ENCODE peak calls at places on chromosomes 13 and 19, in nine cellular contexts. H is GM06990; Z is tibial artery; T is pancreas; S is CD4-positive, alpha-beta memory T cell; D is transverse colon; K is CD4-positive, CD25-positive, alpha-beta regulatory T cell; P is Peyer's patch; R is neuronal stem cell. Y is an unnamed sample. For H3K36me3, the result is how much of the 10 kb centered on the place peaks cover.

GRCh38 chr13:110989331-110989730 is 74.5 kb upstream of the ANKRD10 start:
- DNase-seq in H (no peak), Z (no peak), T (no peak), S (no peak), D (no peak), K (no peak), P (no peak), R (no peak), Y (no peak)

GRCh38 chr19:36894849-36895383 is 21.2 kb downstream of the ZNF829 start:
- DNase-seq in H (no peak), Z (no peak), T (no peak), S (no peak), D (no peak), K (no peak), P (no peak), R (no peak), Y (no peak)

GRCh38 chr13:35210234-35210633 is 266.3 kb downstream of the MAB21L1 start:
- DNase-seq in H (no peak), Z (no peak), T (no peak), S (no peak), D (no peak), K (no peak), P (no peak), R (no peak), Y (no peak)

GRCh38 chr13:50676602-50677001 is 166.9 kb downstream of the DLEU7 start:
- DNase-seq in H (no peak), Z (no peak), T (no peak), S (no peak), D (no peak), K (no peak), P (no peak), R (no peak), Y (no peak)

GRCh38 chr19:58543826-58544590 is at the start of gene TRIM28:
- DNase-seq in H (peak), Z (peak), T (peak), S (peak), D (peak), K (peak), P (peak), R (peak), Y (peak)

GRCh38 chr13:85500716-85501256 is 298.4 kb downstream of the SLITRK6 start:
- DNase-seq in H (no peak), Z (no peak), T (no peak), S (no peak), D (no peak), K (no peak), P (no peak), R (no peak), Y (peak)

GRCh38 chr13:73991384-73991783 is 142.8 kb downstream of the KLF12 start:
- DNase-seq in H (no peak), Z (no peak), T (no peak), S (no peak), D (no peak), K (no peak), P (no peak), R (no peak), Y (no peak)

GRCh38 chr19:808176-808741 is 11.0 kb downstream of the PTBP1 start:
- DNase-seq in H (no peak), Z (no peak), T (no peak), S (no peak), D (no peak), K (no peak), P (no peak), R (no peak), Y (no peak)

GRCh38 chr19:42658148-42658547 is 63.4 kb upstream of the CEACAM8 start:
- DNase-seq in H (no peak), Z (no peak), T (no peak), S (no peak), D (no peak), K (no peak), P (no peak), R (no peak), Y (no peak)

GRCh38 chr13:42992585-42993122 is 613 bp upstream of the EPSTI1 start:
- DNase-seq in H (peak), Z (no peak), T (no peak), S (no peak), D (no peak), K (no peak), P (no peak), R (no peak), Y (no peak)

GRCh38 chr13:75470676-75471075 is 11.3 kb downstream of the TBC1D4 start:
- DNase-seq in H (no peak), Z (no peak), T (no peak), S (no peak), D (no peak), K (no peak), P (no peak), R (no peak), Y (no peak)

GRCh38 chr13:110108348-110109139 is 198.4 kb downstream of the COL4A1 start:
- DNase-seq in H (no peak), Z (peak), T (peak), S (no peak), D (peak), K (no peak), P (no peak), R (peak), Y (no peak)

GRCh38 chr13:110713981-110714797 is 689 bp downstream of the ING1 start:
- DNase-seq in H (peak), Z (peak), T (peak), S (peak), D (peak), K (peak), P (peak), R (peak), Y (peak)

GRCh38 chr13:59538512-59538911 is 625.2 kb downstream of the DIAPH3 start:
- DNase-seq in H (no peak), Z (no peak), T (no peak), S (no peak), D (no peak), K (no peak), P (no peak), R (no peak), Y (no peak)

GRCh38 chr19:7177926-7178325 is 108.4 kb downstream of the ZNF557 start:
- DNase-seq in H (no peak), Z (no peak), T (no peak), S (no peak), D (no peak), K (no peak), P (no peak), R (no peak), Y (no peak)

GRCh38 chr13:19836472-19836871 is 27.0 kb downstream of the ZMYM5 start:
- DNase-seq in H (no peak), Z (no peak), T (no peak), S (no peak), D (no peak), K (no peak), P (no peak), R (no peak), Y (no peak)

GRCh38 chr19:20278342-20278741 is 111.3 kb downstream of the ZNF486 start:
- DNase-seq in H (no peak), Z (no peak), T (no peak), S (no peak), D (peak), K (no peak), P (peak), R (no peak), Y (no peak)

GRCh38 chr13:45615501-45616101 is at the start of gene ERICH6B:
- DNase-seq in H (peak), Z (no peak), T (no peak), S (no peak), D (no peak), K (no peak), P (no peak), R (peak), Y (peak)

GRCh38 chr19:6687117-6687516 is 17.2 kb upstream of the TNFSF14 start:
- DNase-seq in H (no peak), Z (no peak), T (no peak), S (no peak), D (no peak), K (no peak), P (no peak), R (no peak), Y (no peak)

GRCh38 chr13:72508392-72508791 is 219.0 kb downstream of the MZT1 start:
- DNase-seq in H (no peak), Z (no peak), T (no peak), S (no peak), D (no peak), K (no peak), P (no peak), R (no peak), Y (no peak)

GRCh38 chr19:1251233-1251502 is 2.8 kb downstream of the MIDN start:
- DNase-seq in H (no peak), Z (no peak), T (peak), S (no peak), D (peak), K (no peak), P (no peak), R (no peak), Y (peak)

GRCh38 chr13:78241278-78241919 is 322.8 kb upstream of the EDNRB start:
- DNase-seq in H (peak), Z (no peak), T (no peak), S (no peak), D (peak), K (no peak), P (no peak), R (peak), Y (peak)

GRCh38 chr19:50252887-50253268 is 49.5 kb downstream of the MYH14 start:
- DNase-seq in H (no peak), Z (no peak), T (no peak), S (no peak), D (no peak), K (no peak), P (no peak), R (no peak), Y (no peak)

GRCh38 chr19:32566246-32566830 is 14.7 kb upstream of the PDCD5 start:
- DNase-seq in H (no peak), Z (no peak), T (no peak), S (no peak), D (no peak), K (no peak), P (no peak), R (no peak), Y (no peak)

GRCh38 chr13:40666058-40666904 is at the start of gene FOXO1:
- DNase-seq in H (peak), Z (peak), T (peak), S (peak), D (peak), K (peak), P (peak), R (peak), Y (peak)

GRCh38 chr13:114096811-114097503 is 35.5 kb downstream of the RASA3 start:
- DNase-seq in H (no peak), Z (peak), T (no peak), S (no peak), D (no peak), K (no peak), P (no peak), R (no peak), Y (no peak)

GRCh38 chr19:12749938-12750521 is 1.6 kb upstream of the BEST2 start:
- DNase-seq in H (no peak), Z (no peak), T (no peak), S (no peak), D (peak), K (no peak), P (no peak), R (no peak), Y (no peak)

GRCh38 chr13:110915057-110915873 is at the start of gene ANKRD10:
- DNase-seq in H (peak), Z (peak), T (peak), S (peak), D (peak), K (peak), P (peak), R (peak), Y (peak)

GRCh38 chr19:50322931-50323781 is 6.0 kb downstream of the KCNC3 start:
- DNase-seq in H (no peak), Z (no peak), T (peak), S (no peak), D (no peak), K (no peak), P (no peak), R (no peak), Y (no peak)

GRCh38 chr19:48102870-48103751 is 7.5 kb downstream of the PLA2G4C start:
- DNase-seq in H (no peak), Z (no peak), T (no peak), S (peak), D (peak), K (no peak), P (no peak), R (peak), Y (no peak)

GRCh38 chr19:4352701-4353121 is 9.3 kb downstream of the MPND start:
- DNase-seq in H (no peak), Z (peak), T (no peak), S (peak), D (no peak), K (peak), P (no peak), R (peak), Y (peak)

GRCh38 chr19:33389574-33390119 is 16.1 kb downstream of the CEBPG start:
- DNase-seq in H (no peak), Z (no peak), T (no peak), S (no peak), D (no peak), K (no peak), P (no peak), R (no peak), Y (no peak)

GRCh38 chr19:615619-616018 is 17.7 kb downstream of the POLRMT start:
- DNase-seq in H (no peak), Z (no peak), T (no peak), S (no peak), D (no peak), K (no peak), P (no peak), R (no peak), Y (no peak)

DNA sequence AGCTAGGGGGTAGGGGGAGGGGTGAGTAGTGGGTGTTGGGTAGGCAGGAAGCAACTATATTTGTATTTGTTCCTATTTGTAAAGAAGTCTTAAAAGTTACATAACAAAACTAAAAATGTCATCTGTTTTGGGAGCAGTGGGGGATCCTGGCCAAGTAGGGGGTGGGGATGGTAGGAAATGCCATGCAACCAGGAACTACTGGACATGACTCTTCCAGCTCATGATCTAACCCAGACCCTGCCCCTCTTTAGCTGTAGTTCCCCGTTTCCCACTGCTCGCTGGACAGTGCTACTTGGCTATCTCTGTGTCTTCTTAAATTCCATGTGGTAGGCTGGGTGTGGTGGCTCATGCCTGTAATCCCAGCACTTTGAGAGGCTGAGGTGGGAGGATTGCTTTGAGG is 3.2 kb downstream of the GTF3A start:
- DNase-seq in H (no peak), Z (no peak), T (no peak), S (no peak), D (no peak), K (no peak), P (no peak), R (no peak), Y (no peak)
- H3K36me3 ChIP-seq in H (under half), Z (under half), T (under half), S (under half), D (under half), K (half or more), P (under half), R (half or more), Y (half or more)

GRCh38 chr19:16075430-16076153 is 703 bp upstream of the TPM4 start:
- DNase-seq in H (no peak), Z (peak), T (no peak), S (no peak), D (peak), K (no peak), P (peak), R (no peak), Y (no peak)

GRCh38 chr19:16076154-16076957 is at the start of gene TPM4:
- DNase-seq in H (peak), Z (peak), T (peak), S (peak), D (peak), K (peak), P (peak), R (peak), Y (peak)

GRCh38 chr19:16073988-16074387 is 2.3 kb upstream of the TPM4 start:
- DNase-seq in H (no peak), Z (peak), T (no peak), S (peak), D (no peak), K (no peak), P (no peak), R (no peak), Y (no peak)

GRCh38 chr19:16073481-16073880 is 2.8 kb upstream of the TPM4 start:
- DNase-seq in H (no peak), Z (peak), T (no peak), S (no peak), D (peak), K (no peak), P (no peak), R (no peak), Y (no peak)

GRCh38 chr19:16074488-16075365 is 1.6 kb upstream of the TPM4 start:
- DNase-seq in H (no peak), Z (peak), T (no peak), S (no peak), D (peak), K (no peak), P (no peak), R (no peak), Y (no peak)
- H3K4me3 ChIP-seq in H (no peak), Z (no peak), T (no peak), S (no peak), D (no peak), K (no peak), P (no peak), R (no peak), Y (no peak)

GRCh38 chr19:8311461-8312260 is 3.5 kb upstream of the CD320 start:
- DNase-seq in H (no peak), Z (peak), T (peak), S (no peak), D (peak), K (no peak), P (no peak), R (no peak), Y (no peak)
- H3K36me3 ChIP-seq in H (under half), Z (half or more), T (under half), S (under half), D (under half), K (under half), P (half or more), R (half or more), Y (half or more)

GRCh38 chr13:91470084-91470621 is 71.7 kb downstream of the GPC5 start:
- DNase-seq in H (no peak), Z (no peak), T (no peak), S (no peak), D (no peak), K (no peak), P (no peak), R (no peak), Y (no peak)

GRCh38 chr13:91468301-91468700 is 69.9 kb downstream of the GPC5 start:
- DNase-seq in H (no peak), Z (no peak), T (no peak), S (no peak), D (no peak), K (no peak), P (no peak), R (no peak), Y (no peak)

GRCh38 chr13:91467236-91467635 is 68.8 kb downstream of the GPC5 start:
- DNase-seq in H (no peak), Z (no peak), T (no peak), S (no peak), D (no peak), K (no peak), P (no peak), R (no peak), Y (no peak)

GRCh38 chr13:91459485-91459884 is 61.1 kb downstream of the GPC5 start:
- DNase-seq in H (no peak), Z (no peak), T (no peak), S (no peak), D (no peak), K (no peak), P (no peak), R (no peak), Y (no peak)

DNA sequence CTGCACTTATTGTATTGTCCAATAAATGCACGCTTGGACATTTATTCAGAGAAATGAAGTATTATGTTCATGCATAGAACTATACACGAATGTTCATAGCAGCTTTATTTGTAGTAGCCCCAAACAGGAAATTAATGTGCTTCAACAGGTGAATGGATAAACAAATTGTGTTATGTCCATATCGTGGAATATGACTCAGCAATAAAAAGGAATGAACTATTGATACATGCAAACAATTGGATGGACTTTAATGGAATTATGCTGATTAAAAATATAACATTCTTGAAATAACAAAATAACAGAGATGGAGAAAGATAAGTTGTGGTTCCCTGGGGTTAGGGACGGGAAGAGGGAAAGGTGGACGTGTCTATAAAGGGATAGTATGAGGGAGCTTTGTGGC is 65.9 kb downstream of the GPC5 start:
- DNase-seq in H (no peak), Z (no peak), T (no peak), S (no peak), D (no peak), K (no peak), P (no peak), R (no peak), Y (no peak)
- H3K4me3 ChIP-seq in H (no peak), Z (no peak), T (no peak), S (no peak), D (no peak), K (no peak), P (no peak), R (no peak), Y (no peak)

DNA sequence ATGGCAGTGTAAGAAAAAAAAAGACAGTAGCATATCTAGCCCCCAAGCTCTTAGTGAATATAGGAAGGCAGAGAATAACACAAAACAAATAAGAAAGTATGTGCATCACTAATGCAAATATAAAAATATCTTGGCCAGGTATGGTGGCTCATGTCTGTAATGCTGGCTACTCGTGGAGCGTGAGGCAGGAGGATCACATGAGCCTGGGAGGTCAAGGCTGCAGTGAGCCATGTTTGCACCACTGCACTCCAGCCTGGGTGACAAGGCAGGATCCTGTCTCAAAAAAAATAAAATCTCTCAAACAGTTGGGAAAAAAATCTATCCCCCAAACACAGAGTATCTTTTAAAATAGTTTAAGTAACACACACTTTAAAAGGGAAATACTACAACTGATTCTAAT is 17.4 kb downstream of the SPART start:
- DNase-seq in H (no peak), Z (no peak), T (no peak), S (no peak), D (no peak), K (no peak), P (no peak), R (no peak), Y (no peak)
- H3K36me3 ChIP-seq in H (under half), Z (half or more), T (under half), S (under half), D (under half), K (under half), P (under half), R (half or more), Y (half or more)

GRCh38 chr13:33875658-33876401 is 57.9 kb downstream of the RFC3 start:
- DNase-seq in H (no peak), Z (no peak), T (no peak), S (no peak), D (no peak), K (no peak), P (no peak), R (no peak), Y (no peak)
- H3K4me3 ChIP-seq in H (no peak), Z (no peak), T (no peak), S (no peak), D (no peak), K (no peak), P (no peak), R (no peak), Y (no peak)

GRCh38 chr13:25249001-25249543 is 38.2 kb downstream of the MTMR6 start:
- DNase-seq in H (no peak), Z (no peak), T (no peak), S (no peak), D (no peak), K (no peak), P (no peak), R (no peak), Y (peak)

GRCh38 chr13:25253702-25254101 is 33.6 kb downstream of the MTMR6 start:
- DNase-seq in H (no peak), Z (no peak), T (no peak), S (no peak), D (no peak), K (no peak), P (no peak), R (no peak), Y (peak)

GRCh38 chr13:25252229-25252628 is 35.1 kb downstream of the MTMR6 start:
- DNase-seq in H (no peak), Z (no peak), T (no peak), S (no peak), D (no peak), K (no peak), P (no peak), R (no peak), Y (no peak)

GRCh38 chr13:25248071-25248470 is 39.2 kb downstream of the MTMR6 start:
- DNase-seq in H (peak), Z (no peak), T (no peak), S (no peak), D (no peak), K (no peak), P (no peak), R (no peak), Y (no peak)

DNA sequence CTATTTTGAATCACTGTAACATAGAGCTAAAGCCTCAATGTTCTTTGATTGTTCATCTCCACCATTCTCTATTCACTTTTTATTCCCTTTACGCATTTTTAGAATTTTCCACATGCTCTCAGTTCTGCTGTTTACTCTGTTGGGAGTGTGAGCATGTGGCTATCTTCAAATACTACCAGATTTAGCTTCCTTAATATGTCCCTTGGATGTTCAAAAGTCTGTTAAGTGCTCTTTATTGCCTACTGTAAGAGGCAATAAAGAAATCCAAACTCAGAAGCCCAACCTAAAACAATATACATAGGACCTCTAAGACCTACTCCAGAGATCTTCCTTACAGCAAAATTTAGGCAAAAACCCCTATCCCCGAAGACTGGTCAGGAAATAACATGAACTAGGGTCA is 34.5 kb downstream of the MTMR6 start:
- DNase-seq in H (no peak), Z (no peak), T (no peak), S (no peak), D (no peak), K (no peak), P (no peak), R (no peak), Y (no peak)
- H3K36me3 ChIP-seq in H (under half), Z (half or more), T (under half), S (half or more), D (under half), K (half or more), P (half or more), R (half or more), Y (under half)